ENCODE peak calls at places on chromosomes 3 and 15, in five cellular contexts. N is RWPE1, L is kidney glomerular epithelial cell, F is activated gamma-delta T cell, Y is Daoy. T is an unnamed sample.

GRCh38 chr15:56244237-56244810 is 645 bp upstream of the RFX7 start:
- DNase-seq in N (peak), L (peak), F (no peak), Y (peak), T (peak)

GRCh38 chr3:99665017-99665416 is 26.6 kb downstream of the COL8A1 start:
- DNase-seq in N (no peak), L (no peak), F (no peak), Y (no peak), T (no peak)

GRCh38 chr15:70252056-70252935 is 154.6 kb upstream of the TLE3 start:
- DNase-seq in N (peak), L (no peak), F (no peak), Y (no peak), T (no peak)

GRCh38 chr15:74955796-74956647 is 550 bp downstream of the RPP25 start:
- DNase-seq in N (peak), L (no peak), F (peak), Y (no peak), T (no peak)

GRCh38 chr3:197003461-197004385 is 25.9 kb downstream of the MELTF start:
- DNase-seq in N (peak), L (no peak), F (no peak), Y (peak), T (no peak)

GRCh38 chr3:119195911-119196310 is 22.5 kb downstream of the UPK1B start:
- DNase-seq in N (no peak), L (peak), F (no peak), Y (no peak), T (peak)

GRCh38 chr3:126758882-126759281 is 54.8 kb downstream of the CHCHD6 start:
- DNase-seq in N (no peak), L (no peak), F (no peak), Y (no peak), T (no peak)

GRCh38 chr3:102194001-102194400 is 240.8 kb upstream of the ZPLD1 start:
- DNase-seq in N (no peak), L (no peak), F (no peak), Y (no peak), T (no peak)

GRCh38 chr3:45616158-45616557 is 21.6 kb downstream of the LIMD1 start:
- DNase-seq in N (no peak), L (no peak), F (no peak), Y (no peak), T (no peak)

GRCh38 chr3:38001456-38002081 is 11.0 kb downstream of the VILL start:
- DNase-seq in N (no peak), L (no peak), F (no peak), Y (no peak), T (no peak)

GRCh38 chr3:176079785-176080184 is 1117.5 kb downstream of the TBL1XR1 start:
- DNase-seq in N (no peak), L (no peak), F (no peak), Y (no peak), T (no peak)

GRCh38 chr15:64163662-64164362 is 990 bp upstream of the PPIB start:
- DNase-seq in N (no peak), L (no peak), F (no peak), Y (no peak), T (no peak)

GRCh38 chr3:124250053-124250452 is 258.1 kb upstream of the ROPN1 start:
- DNase-seq in N (no peak), L (no peak), F (no peak), Y (peak), T (no peak)

T was measured in RCC 7860.